ENCODE peak calls at places on chromosome 15, in five cellular contexts. L is lower lobe of right lung; C is IMR-90; W is CD8-positive, alpha-beta T cell; F is A549. V is an unnamed sample.

GRCh38 chr15:39400821-39401550 is 179.9 kb upstream of the THBS1 start:
- DNase-seq in L (no peak), C (peak; percentile 74), W (no peak), F (no peak), V (no peak)

GRCh38 chr15:40217166-40217785 is 21.6 kb upstream of the PAK6 start:
- DNase-seq in L (no peak), C (peak; percentile 70), W (no peak), F (peak; percentile 61), V (peak; percentile 76)

GRCh38 chr15:84647726-84648125 is 6.4 kb downstream of the WDR73 start:
- DNase-seq in L (no peak), C (no peak), W (no peak), F (no peak), V (no peak)

GRCh38 chr15:60660290-60661051 is 181.5 kb upstream of the ICE2 start:
- DNase-seq in L (no peak), C (peak; percentile 73), W (no peak), F (no peak), V (no peak)

GRCh38 chr15:93706476-93706875 is 524.9 kb upstream of the MCTP2 start:
- DNase-seq in L (no peak), C (no peak), W (no peak), F (no peak), V (no peak)

GRCh38 chr15:84826369-84826823 is 9.2 kb downstream of the ALPK3 start:
- DNase-seq in L (no peak), C (no peak), W (no peak), F (peak; percentile 74), V (peak; percentile 29)

GRCh38 chr15:52171386-52171785 is 19.8 kb downstream of the GNB5 start:
- DNase-seq in L (no peak), C (peak; percentile 24), W (no peak), F (no peak), V (peak; percentile 33)

GRCh38 chr15:23855260-23855659 is 168.2 kb upstream of the NDN start:
- DNase-seq in L (no peak), C (no peak), W (no peak), F (no peak), V (no peak)

GRCh38 chr15:68658641-68659358 is 80.0 kb downstream of the CORO2B start:
- DNase-seq in L (no peak), C (no peak), W (no peak), F (no peak), V (no peak)

GRCh38 chr15:66004618-66005262 is 135.4 kb downstream of the RAB11A start:
- DNase-seq in L (no peak), C (peak; percentile 31), W (no peak), F (peak; percentile 26), V (no peak)

GRCh38 chr15:74444106-74445062 is 10.6 kb upstream of the SEMA7A start:
- DNase-seq in L (no peak), C (no peak), W (no peak), F (no peak), V (no peak)

GRCh38 chr15:85879334-85880163 is 84.8 kb upstream of the KLHL25 start:
- DNase-seq in L (no peak), C (no peak), W (no peak), F (peak; percentile 28), V (no peak)

GRCh38 chr15:91228391-91228790 is 128.3 kb downstream of the SV2B start:
- DNase-seq in L (no peak), C (no peak), W (no peak), F (no peak), V (no peak)

GRCh38 chr15:42199126-42199525 is 9.0 kb downstream of the VPS39 start:
- DNase-seq in L (no peak), C (no peak), W (no peak), F (no peak), V (no peak)

GRCh38 chr15:35966781-35967180 is 420.8 kb upstream of the DPH6 start:
- DNase-seq in L (no peak), C (no peak), W (no peak), F (no peak), V (no peak)

GRCh38 chr15:42141795-42142667 is 14.4 kb downstream of the PLA2G4F start:
- DNase-seq in L (no peak), C (no peak), W (no peak), F (no peak), V (no peak)

GRCh38 chr15:73324496-73325170 is 44.1 kb downstream of the HCN4 start:
- DNase-seq in L (no peak), C (no peak), W (no peak), F (no peak), V (no peak)

GRCh38 chr15:99704444-99704838 is 28.8 kb downstream of the LYSMD4 start:
- DNase-seq in L (no peak), C (peak; percentile 90), W (no peak), F (peak; percentile 90), V (peak; percentile 57)

GRCh38 chr15:23503546-23503945 is 56.5 kb upstream of the GOLGA6L2 start:
- DNase-seq in L (no peak), C (no peak), W (no peak), F (no peak), V (no peak)

GRCh38 chr15:63054985-63055384 is 12.4 kb downstream of the TPM1 start:
- DNase-seq in L (no peak), C (no peak), W (no peak), F (peak; percentile 52), V (no peak)

GRCh38 chr15:22226034-22226790 is 145.9 kb downstream of the OR4M2 start:
- DNase-seq in L (no peak), C (no peak), W (no peak), F (no peak), V (no peak)

GRCh38 chr15:57743424-57743823 is 36.9 kb downstream of the POLR2M start:
- DNase-seq in L (no peak), C (no peak), W (no peak), F (peak; percentile 27), V (no peak)

GRCh38 chr15:87671289-87671688 is 585.2 kb downstream of the NTRK3 start:
- DNase-seq in L (no peak), C (no peak), W (no peak), F (no peak), V (no peak)

GRCh38 chr15:39589193-39589814 is 8.4 kb downstream of the THBS1 start:
- DNase-seq in L (no peak), C (no peak), W (no peak), F (no peak), V (no peak)

GRCh38 chr15:70758790-70759462 is 4.4 kb downstream of the UACA start:
- DNase-seq in L (no peak), C (no peak), W (no peak), F (no peak), V (no peak)

DNA sequence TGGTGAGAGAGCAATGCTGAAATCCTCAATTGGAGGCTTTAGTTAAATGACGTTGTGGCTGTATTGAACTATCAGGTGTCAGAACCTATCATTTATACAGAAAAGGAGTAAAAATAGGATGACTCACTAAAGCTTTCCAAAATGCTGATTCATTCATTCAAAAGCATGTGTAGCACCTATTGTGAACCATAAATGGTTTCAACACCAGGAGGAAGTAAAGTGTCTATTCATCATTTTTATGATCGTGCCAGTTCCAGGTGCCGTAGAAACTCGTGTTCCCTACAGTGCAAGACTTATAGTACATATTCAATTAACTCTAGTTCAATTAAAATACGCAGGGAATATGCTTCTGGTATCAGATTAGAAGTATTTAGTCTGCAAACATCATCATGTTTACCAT is 66.5 kb upstream of the ARRDC4 start:
- DNase-seq in L (no peak), C (no peak), W (no peak), F (no peak), V (no peak)
- TF ChIP-seq CTCF in L (no peak), C (no peak), W (no peak), F (no peak), V (no peak)

GRCh38 chr15:31435891-31436628 is 109.4 kb downstream of the KLF13 start:
- DNase-seq in L (no peak), C (no peak), W (peak; percentile 68), F (no peak), V (peak; percentile 21)

GRCh38 chr15:31433101-31433500 is 106.5 kb downstream of the KLF13 start:
- DNase-seq in L (no peak), C (no peak), W (no peak), F (no peak), V (no peak)

GRCh38 chr15:31433574-31433973 is 106.9 kb downstream of the KLF13 start:
- DNase-seq in L (no peak), C (no peak), W (no peak), F (no peak), V (no peak)

GRCh38 chr15:31434418-31435255 is 108.0 kb downstream of the KLF13 start:
- DNase-seq in L (peak; percentile 83), C (peak; percentile 93), W (peak; percentile 91), F (no peak), V (peak; percentile 93)

DNA sequence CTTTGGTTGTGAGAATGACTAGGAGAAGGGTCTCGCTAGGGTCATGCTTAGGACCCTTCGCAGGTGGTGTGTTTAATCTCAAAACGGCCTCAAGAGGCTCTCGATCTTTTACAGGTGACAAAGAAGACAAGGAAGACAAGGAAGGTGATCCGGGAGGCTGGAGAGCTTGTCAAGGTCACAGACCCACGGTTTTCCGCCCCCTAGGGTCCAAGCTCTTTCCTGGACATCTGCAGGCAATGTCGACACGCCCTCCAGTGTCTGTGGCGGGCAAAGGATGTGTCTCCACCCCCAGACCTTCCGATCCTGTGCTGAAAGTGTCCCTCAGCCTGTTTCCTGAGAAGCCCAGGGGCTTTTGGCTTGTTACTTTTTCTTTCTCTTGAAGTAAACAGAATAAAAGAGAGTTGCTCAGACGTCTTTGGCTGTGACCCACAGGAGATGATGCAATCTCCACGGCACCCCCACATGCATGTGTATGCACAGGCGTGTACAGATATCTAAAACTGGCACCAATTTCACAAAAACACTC is 108.7 kb downstream of the KLF13 start:
- DNase-seq in L (peak; percentile 87), C (peak; percentile 72), W (peak; percentile 84), F (peak; percentile 83), V (peak; percentile 92)
- H3K4me3 ChIP-seq in L (peak overlapping the region; percentile 39), C (no peak overlapping the region), W (peak overlapping the region; percentile 43), F (peak overlapping the region; percentile 12), V (no peak overlapping the region)

DNA sequence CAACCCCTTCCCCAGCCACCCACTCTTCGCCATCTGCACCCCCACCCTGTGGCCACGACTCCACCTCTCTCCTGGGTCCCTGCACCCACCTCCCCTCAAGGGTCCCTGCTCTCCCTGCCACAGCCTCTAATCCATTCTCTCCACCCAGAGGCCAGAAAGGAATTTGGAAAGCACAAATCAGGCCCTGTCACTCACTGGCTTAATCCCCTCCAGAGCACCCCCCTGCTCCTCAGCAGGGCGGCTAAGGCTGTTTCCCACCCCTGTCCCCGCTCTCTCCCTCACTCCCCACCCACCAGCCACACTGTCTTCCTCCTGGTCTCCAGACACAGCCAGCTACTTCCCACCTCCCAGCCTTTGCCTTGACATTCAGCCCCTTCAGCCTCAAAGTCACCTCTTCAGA is 150.0 kb upstream of the LINGO1 start:
- DNase-seq in L (no peak), C (no peak), W (no peak), F (no peak), V (no peak)
- TF ChIP-seq CTCF in L (no peak), C (no peak), W (no peak), F (no peak), V (no peak)

DNA sequence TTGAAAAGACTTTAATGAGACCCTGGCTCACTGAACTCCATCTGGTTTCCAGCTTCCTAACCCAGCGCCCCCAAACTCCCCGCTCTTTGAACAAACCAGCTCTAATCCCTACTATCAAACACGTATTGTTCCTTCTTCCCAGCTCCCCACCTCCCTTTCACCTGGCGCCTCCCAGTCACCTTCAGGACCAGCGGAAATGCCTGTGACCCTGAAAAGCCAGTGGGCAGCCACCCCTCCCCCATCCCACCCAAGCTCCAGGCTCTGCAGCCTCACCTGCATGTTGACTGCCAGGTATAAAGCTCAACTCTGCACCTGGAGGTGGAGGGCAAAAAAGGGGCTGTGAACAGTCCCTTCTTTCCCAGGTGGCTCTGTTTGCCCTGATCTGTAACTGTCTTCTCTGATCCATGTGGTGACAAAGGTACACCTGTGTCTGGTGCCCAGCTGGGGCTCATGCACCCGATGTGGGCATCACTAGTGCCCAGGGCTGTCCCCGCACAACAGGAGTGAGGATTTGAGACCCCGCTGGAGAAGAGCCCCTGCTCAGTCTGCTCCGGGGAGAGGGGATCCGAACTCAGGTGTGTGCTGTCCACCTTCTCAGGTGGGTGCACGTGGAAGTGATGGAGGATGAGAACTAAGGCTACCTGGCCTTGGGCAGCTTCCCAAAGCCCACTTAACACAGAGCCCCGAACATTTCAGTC is 129.0 kb downstream of the NSMCE3 start:
- DNase-seq in L (no peak), C (no peak), W (peak; percentile 25), F (no peak), V (no peak)
- H3K4me3 ChIP-seq in L (no peak overlapping the region), C (no peak overlapping the region), W (no peak overlapping the region), F (no peak overlapping the region), V (no peak overlapping the region)